ENCODE peak calls at places on chromosomes 6 and 20, in six cellular contexts. V, N, U, G, A and D are unnamed samples.

GRCh38 chr6:34664270-34664971 is 32.1 kb downstream of the ILRUN start:
- DNase-seq in N (no peak), V (no peak), U (no peak), G (no peak), A (no peak), D (no peak)

GRCh38 chr20:11229772-11230171 is 556.0 kb upstream of the JAG1 start:
- DNase-seq in G (peak; percentile 21), A (no peak), V (peak; percentile 29), U (peak; percentile 74), N (no peak), D (no peak)

GRCh38 chr6:122886475-122886874 is 97.4 kb downstream of the SMPDL3A start:
- DNase-seq in N (no peak), U (no peak), V (no peak), A (no peak), G (no peak), D (no peak)

GRCh38 chr6:161150566-161150965 is 123.3 kb downstream of the AGPAT4 start:
- DNase-seq in N (no peak), A (no peak), U (no peak), G (no peak), V (no peak), D (no peak)

GRCh38 chr6:95572098-95572497 is 5.2 kb upstream of the MANEA start:
- DNase-seq in N (no peak), V (no peak), G (no peak), A (no peak), U (no peak), D (no peak)

GRCh38 chr20:51089272-51089671 is 66.4 kb upstream of the KCNG1 start:
- DNase-seq in G (no peak), N (no peak), A (no peak), U (no peak), V (no peak), D (no peak)

GRCh38 chr20:7392551-7392950 is 547.7 kb downstream of the HAO1 start:
- DNase-seq in G (no peak), A (no peak), V (peak; percentile 55), N (no peak), U (no peak), D (no peak)

GRCh38 chr20:31603822-31604566 is 1.1 kb upstream of the ID1 start:
- DNase-seq in A (peak; percentile 95), U (peak; percentile 92), G (no peak), N (peak; percentile 36), V (peak; percentile 100), D (peak; percentile 95)

GRCh38 chr20:50958733-50959542 is at the start of gene MOCS3:
- DNase-seq in N (peak; percentile 72), U (peak; percentile 80), V (peak; percentile 99), G (peak; percentile 68), A (peak; percentile 95), D (peak; percentile 77)

GRCh38 chr6:106927531-106928398 is 46.8 kb downstream of the CD24 start:
- DNase-seq in G (peak; percentile 11), N (no peak), U (no peak), A (no peak), V (no peak), D (no peak)

GRCh38 chr6:113205563-113205962 is 651.6 kb upstream of the MARCKS start:
- DNase-seq in A (no peak), U (no peak), V (no peak), G (no peak), N (no peak), D (no peak)

GRCh38 chr6:19399406-19399805 is 437.8 kb upstream of the ID4 start:
- DNase-seq in U (no peak), G (no peak), V (no peak), A (peak; percentile 80), N (no peak), D (no peak)

GRCh38 chr6:4616311-4616710 is 159.9 kb upstream of the CDYL start:
- DNase-seq in G (no peak), A (no peak), V (no peak), N (no peak), U (no peak), D (no peak)

GRCh38 chr6:84645563-84646266 is 118.7 kb downstream of the TBX18 start:
- DNase-seq in U (no peak), V (no peak), N (no peak), A (no peak), G (no peak), D (no peak)

GRCh38 chr6:141282263-141282662 is 850.5 kb upstream of the GJE1 start:
- DNase-seq in U (no peak), N (no peak), A (no peak), V (no peak), G (no peak), D (no peak)

GRCh38 chr20:48669946-48670630 is 157.7 kb downstream of the PREX1 start:
- DNase-seq in N (no peak), V (no peak), U (no peak), G (no peak), A (no peak), D (no peak)

GRCh38 chr20:48393721-48394120 is 434.1 kb downstream of the PREX1 start:
- DNase-seq in U (no peak), N (no peak), G (no peak), A (no peak), V (no peak), D (no peak)

GRCh38 chr6:101458341-101458740 is 64.8 kb downstream of the GRIK2 start:
- DNase-seq in G (no peak), A (no peak), U (no peak), V (no peak), N (no peak), D (peak; percentile 12)

GRCh38 chr20:8801686-8802085 is 267.2 kb upstream of the PLCB4 start:
- DNase-seq in A (no peak), G (no peak), V (no peak), N (no peak), U (no peak), D (no peak)

GRCh38 chr6:34834789-34835518 is 43.1 kb downstream of the BLTP3A start:
- DNase-seq in N (no peak), U (peak; percentile 20), V (no peak), A (no peak), G (no peak), D (no peak)

GRCh38 chr6:107563694-107564093 is 73.8 kb downstream of the SOBP start:
- DNase-seq in U (no peak), V (no peak), N (no peak), A (no peak), G (no peak), D (no peak)

GRCh38 chr6:63584125-63584514 is 11.8 kb downstream of the LOC128125822 start:
- DNase-seq in A (no peak), U (no peak), G (no peak), V (no peak), N (no peak), D (no peak)

GRCh38 chr6:148335582-148335981 is 7.1 kb upstream of the SASH1 start:
- DNase-seq in V (no peak), A (no peak), U (peak; percentile 52), N (no peak), G (no peak), D (no peak)

GRCh38 chr20:52457826-52458225 is 266.2 kb upstream of the ZFP64 start:
- DNase-seq in N (no peak), U (no peak), V (no peak), G (no peak), A (no peak), D (no peak)

GRCh38 chr6:139686308-139686707 is 311.9 kb upstream of the CITED2 start:
- DNase-seq in G (no peak), N (no peak), V (no peak), A (no peak), U (no peak), D (no peak)

GRCh38 chr6:109296971-109297372 is 85.3 kb downstream of the CD164 start:
- DNase-seq in G (no peak), U (no peak), V (peak; percentile 83), A (no peak), N (no peak), D (no peak)

GRCh38 chr6:14621518-14621917 is 503.9 kb downstream of the CD83 start:
- DNase-seq in U (no peak), N (no peak), V (no peak), G (no peak), A (no peak), D (no peak)

GRCh38 chr20:11379257-11380011 is 538.3 kb upstream of the BTBD3 start:
- DNase-seq in N (no peak), A (no peak), U (no peak), V (peak; percentile 86), G (no peak), D (peak; percentile 18)

GRCh38 chr6:8299034-8299433 is 136.3 kb downstream of the SLC35B3 start:
- DNase-seq in V (no peak), G (no peak), U (no peak), N (no peak), A (no peak), D (no peak)